ENCODE peak calls at places on chromosomes 1 and 21, in six cellular contexts. U, Q, H, D, T and Y are unnamed samples.
A peak's percentile ranks its signal among the peaks of the same experiment; 100 is the strongest.

GRCh38 chr1:117740461-117740860 is 134.6 kb downstream of the TENT5C start:
- DNase-seq in U (no peak), Q (no peak), H (no peak), D (no peak), T (no peak), Y (no peak)

GRCh38 chr1:200224315-200224714 is 185.5 kb downstream of the ZNF281 start:
- DNase-seq in U (no peak), Q (no peak), H (no peak), D (no peak), T (no peak), Y (no peak)

GRCh38 chr1:103416681-103417318 is 108.7 kb upstream of the RNPC3 start:
- DNase-seq in U (no peak), Q (no peak), H (no peak), D (no peak), T (peak; percentile 5), Y (no peak)

GRCh38 chr1:225944951-225945350 is 3.9 kb upstream of the LEFTY2 start:
- DNase-seq in U (no peak), Q (no peak), H (peak; percentile 13), D (no peak), T (no peak), Y (no peak)

GRCh38 chr21:32710069-32710784 is 17.6 kb downstream of the SYNJ1 start:
- DNase-seq in U (no peak), Q (no peak), H (no peak), D (no peak), T (no peak), Y (no peak)

GRCh38 chr1:75134939-75135828 is 996 bp downstream of the LHX8 start:
- DNase-seq in U (no peak), Q (no peak), H (no peak), D (no peak), T (no peak), Y (no peak)

GRCh38 chr1:102858695-102859094 is 249.6 kb downstream of the COL11A1 start:
- DNase-seq in U (no peak), Q (no peak), H (no peak), D (no peak), T (no peak), Y (no peak)

GRCh38 chr1:234620786-234621468 is 10.9 kb upstream of the IRF2BP2 start:
- DNase-seq in U (no peak), Q (no peak), H (no peak), D (no peak), T (no peak), Y (no peak)

GRCh38 chr1:240399381-240399780 is 212.6 kb downstream of the GREM2 start:
- DNase-seq in U (no peak), Q (no peak), H (no peak), D (no peak), T (no peak), Y (no peak)

GRCh38 chr1:27600500-27601175 is 3.3 kb downstream of the AHDC1 start:
- DNase-seq in U (no peak), Q (no peak), H (no peak), D (no peak), T (no peak), Y (no peak)

GRCh38 chr1:84319662-84320061 is 18.2 kb downstream of the SAMD13 start:
- DNase-seq in U (no peak), Q (no peak), H (no peak), D (no peak), T (no peak), Y (no peak)

GRCh38 chr1:226629210-226629895 is 80.8 kb downstream of the STUM start:
- DNase-seq in U (no peak), Q (no peak), H (no peak), D (peak; percentile 45), T (no peak), Y (no peak)

GRCh38 chr1:162069334-162070093 is at the start of gene NOS1AP:
- DNase-seq in U (peak; percentile 74), Q (peak; percentile 30), H (peak; percentile 80), D (peak; percentile 92), T (peak; percentile 28), Y (peak; percentile 37)

GRCh38 chr1:178548108-178548507 is 35.2 kb downstream of the TEX35 start:
- DNase-seq in U (no peak), Q (no peak), H (no peak), D (no peak), T (no peak), Y (no peak)

GRCh38 chr1:56728964-56729363 is 83.8 kb downstream of the PRKAA2 start:
- DNase-seq in U (no peak), Q (no peak), H (no peak), D (no peak), T (no peak), Y (no peak)

GRCh38 chr1:21325731-21326387 is 35.6 kb upstream of the ECE1 start:
- DNase-seq in U (no peak), Q (no peak), H (no peak), D (no peak), T (no peak), Y (no peak)

GRCh38 chr1:186985889-186986491 is 157.2 kb downstream of the PLA2G4A start:
- DNase-seq in U (no peak), Q (no peak), H (peak; percentile 18), D (no peak), T (no peak), Y (peak; percentile 40)

GRCh38 chr1:120178799-120179419 is 2.6 kb upstream of the SEC22B start:
- DNase-seq in U (no peak), Q (no peak), H (no peak), D (no peak), T (no peak), Y (no peak)

GRCh38 chr1:223872308-223872878 is 26.6 kb upstream of the TP53BP2 start:
- DNase-seq in U (no peak), Q (no peak), H (no peak), D (no peak), T (no peak), Y (no peak)

GRCh38 chr1:89974701-89975470 is 20.0 kb upstream of the ZNF326 start:
- DNase-seq in U (no peak), Q (no peak), H (no peak), D (no peak), T (no peak), Y (no peak)

GRCh38 chr1:65449214-65449823 is 28.9 kb downstream of the LEPR start:
- DNase-seq in U (no peak), Q (no peak), H (no peak), D (no peak), T (no peak), Y (no peak)

GRCh38 chr1:207034208-207034607 is 1.7 kb upstream of the C1orf116 start:
- DNase-seq in U (no peak), Q (no peak), H (no peak), D (no peak), T (no peak), Y (no peak)

GRCh38 chr1:1250828-1251284 is 4.3 kb upstream of the C1QTNF12 start:
- DNase-seq in U (no peak), Q (peak; percentile 31), H (no peak), D (no peak), T (no peak), Y (peak; percentile 74)

GRCh38 chr1:59541891-59542290 is 245.0 kb downstream of the FGGY start:
- DNase-seq in U (no peak), Q (no peak), H (no peak), D (no peak), T (no peak), Y (no peak)

GRCh38 chr1:202291961-202292712 is 49.6 kb downstream of the UBE2T start:
- DNase-seq in U (no peak), Q (no peak), H (no peak), D (no peak), T (no peak), Y (no peak)

GRCh38 chr1:1678581-1679380 is 13.8 kb downstream of the SLC35E2B start:
- DNase-seq in U (no peak), Q (no peak), H (peak; percentile 37), D (peak; percentile 61), T (peak; percentile 51), Y (peak; percentile 50)